ENCODE peak calls at places on chromosomes 3 and 15, in ten cellular contexts. One of them, this sample, is unnamed.

GRCh38 chr15:87777054-87777498 is 479.5 kb downstream of the NTRK3 start:
- DNase-seq in left lung: no peak
- DNase-seq in HFF-Myc: peak
- DNase-seq in RWPE1: no peak
- DNase-seq in heart right ventricle: no peak
- DNase-seq in breast epithelium: no peak
- DNase-seq in CD8-positive, alpha-beta T cell: no peak
- DNase-seq in stomach: no peak
- DNase-seq in WERI-Rb-1: no peak
- DNase-seq in H9: no peak
- DNase-seq in this sample: no peak

GRCh38 chr3:125123455-125123854 is 67.7 kb upstream of the HEG1 start:
- DNase-seq in left lung: no peak
- DNase-seq in breast epithelium: no peak
- DNase-seq in stomach: no peak
- DNase-seq in WERI-Rb-1: no peak
- DNase-seq in heart right ventricle: no peak
- DNase-seq in CD8-positive, alpha-beta T cell: no peak
- DNase-seq in HFF-Myc: no peak
- DNase-seq in H9: no peak
- DNase-seq in RWPE1: no peak
- DNase-seq in this sample: no peak

GRCh38 chr15:43912991-43913927 is 86.5 kb downstream of the WDR76 start:
- DNase-seq in CD8-positive, alpha-beta T cell: no peak
- DNase-seq in heart right ventricle: no peak
- DNase-seq in breast epithelium: no peak
- DNase-seq in HFF-Myc: peak
- DNase-seq in WERI-Rb-1: no peak
- DNase-seq in RWPE1: peak
- DNase-seq in H9: no peak
- DNase-seq in stomach: no peak
- DNase-seq in left lung: no peak
- DNase-seq in this sample: no peak

GRCh38 chr3:197168063-197168462 is 130.3 kb downstream of the DLG1 start:
- DNase-seq in stomach: no peak
- DNase-seq in breast epithelium: no peak
- DNase-seq in WERI-Rb-1: no peak
- DNase-seq in RWPE1: no peak
- DNase-seq in H9: no peak
- DNase-seq in left lung: no peak
- DNase-seq in CD8-positive, alpha-beta T cell: no peak
- DNase-seq in HFF-Myc: no peak
- DNase-seq in heart right ventricle: no peak
- DNase-seq in this sample: no peak

GRCh38 chr3:107992976-107993684 is 97.7 kb downstream of the CD47 start:
- DNase-seq in H9: no peak
- DNase-seq in left lung: no peak
- DNase-seq in stomach: no peak
- DNase-seq in CD8-positive, alpha-beta T cell: no peak
- DNase-seq in WERI-Rb-1: no peak
- DNase-seq in breast epithelium: no peak
- DNase-seq in heart right ventricle: no peak
- DNase-seq in RWPE1: peak
- DNase-seq in HFF-Myc: no peak
- DNase-seq in this sample: no peak

GRCh38 chr15:38300395-38300794 is 47.8 kb downstream of the SPRED1 start:
- DNase-seq in left lung: no peak
- DNase-seq in heart right ventricle: no peak
- DNase-seq in breast epithelium: no peak
- DNase-seq in HFF-Myc: no peak
- DNase-seq in CD8-positive, alpha-beta T cell: no peak
- DNase-seq in WERI-Rb-1: no peak
- DNase-seq in stomach: no peak
- DNase-seq in RWPE1: peak
- DNase-seq in H9: no peak
- DNase-seq in this sample: no peak

GRCh38 chr3:59733041-59733809 is 683.4 kb upstream of the CFAP20DC start:
- DNase-seq in heart right ventricle: no peak
- DNase-seq in HFF-Myc: no peak
- DNase-seq in CD8-positive, alpha-beta T cell: no peak
- DNase-seq in H9: no peak
- DNase-seq in breast epithelium: no peak
- DNase-seq in WERI-Rb-1: no peak
- DNase-seq in RWPE1: no peak
- DNase-seq in stomach: no peak
- DNase-seq in left lung: no peak
- DNase-seq in this sample: no peak

GRCh38 chr15:44300567-44300966 is 12.0 kb downstream of the GOLM2 start:
- DNase-seq in left lung: no peak
- DNase-seq in heart right ventricle: no peak
- DNase-seq in breast epithelium: no peak
- DNase-seq in CD8-positive, alpha-beta T cell: no peak
- DNase-seq in H9: no peak
- DNase-seq in HFF-Myc: no peak
- DNase-seq in RWPE1: no peak
- DNase-seq in stomach: no peak
- DNase-seq in WERI-Rb-1: no peak
- DNase-seq in this sample: no peak

GRCh38 chr15:70142322-70143191 is 44.8 kb upstream of the TLE3 start:
- DNase-seq in left lung: no peak
- DNase-seq in HFF-Myc: no peak
- DNase-seq in RWPE1: no peak
- DNase-seq in H9: no peak
- DNase-seq in heart right ventricle: peak
- DNase-seq in breast epithelium: no peak
- DNase-seq in stomach: no peak
- DNase-seq in CD8-positive, alpha-beta T cell: no peak
- DNase-seq in WERI-Rb-1: no peak
- DNase-seq in this sample: peak

GRCh38 chr15:42056934-42057743 is 36.3 kb upstream of the PLA2G4E start:
- DNase-seq in heart right ventricle: peak
- DNase-seq in CD8-positive, alpha-beta T cell: no peak
- DNase-seq in left lung: peak
- DNase-seq in breast epithelium: peak
- DNase-seq in WERI-Rb-1: peak
- DNase-seq in HFF-Myc: no peak
- DNase-seq in stomach: peak
- DNase-seq in H9: peak
- DNase-seq in RWPE1: peak
- DNase-seq in this sample: no peak

GRCh38 chr15:55696221-55696620 is 46.7 kb downstream of the PRTG start:
- DNase-seq in H9: no peak
- DNase-seq in left lung: no peak
- DNase-seq in RWPE1: no peak
- DNase-seq in WERI-Rb-1: no peak
- DNase-seq in HFF-Myc: no peak
- DNase-seq in stomach: no peak
- DNase-seq in breast epithelium: no peak
- DNase-seq in CD8-positive, alpha-beta T cell: no peak
- DNase-seq in heart right ventricle: no peak
- DNase-seq in this sample: no peak

GRCh38 chr3:46168583-46168982 is 39.5 kb downstream of the CCR1 start:
- DNase-seq in CD8-positive, alpha-beta T cell: no peak
- DNase-seq in breast epithelium: no peak
- DNase-seq in stomach: no peak
- DNase-seq in WERI-Rb-1: no peak
- DNase-seq in left lung: no peak
- DNase-seq in heart right ventricle: no peak
- DNase-seq in RWPE1: no peak
- DNase-seq in H9: no peak
- DNase-seq in HFF-Myc: no peak
- DNase-seq in this sample: no peak

GRCh38 chr3:46163551-46163981 is 44.5 kb downstream of the CCR1 start:
- DNase-seq in heart right ventricle: no peak
- DNase-seq in H9: no peak
- DNase-seq in left lung: no peak
- DNase-seq in RWPE1: peak
- DNase-seq in WERI-Rb-1: no peak
- DNase-seq in breast epithelium: no peak
- DNase-seq in CD8-positive, alpha-beta T cell: no peak
- DNase-seq in stomach: no peak
- DNase-seq in HFF-Myc: no peak
- DNase-seq in this sample: no peak

DNA sequence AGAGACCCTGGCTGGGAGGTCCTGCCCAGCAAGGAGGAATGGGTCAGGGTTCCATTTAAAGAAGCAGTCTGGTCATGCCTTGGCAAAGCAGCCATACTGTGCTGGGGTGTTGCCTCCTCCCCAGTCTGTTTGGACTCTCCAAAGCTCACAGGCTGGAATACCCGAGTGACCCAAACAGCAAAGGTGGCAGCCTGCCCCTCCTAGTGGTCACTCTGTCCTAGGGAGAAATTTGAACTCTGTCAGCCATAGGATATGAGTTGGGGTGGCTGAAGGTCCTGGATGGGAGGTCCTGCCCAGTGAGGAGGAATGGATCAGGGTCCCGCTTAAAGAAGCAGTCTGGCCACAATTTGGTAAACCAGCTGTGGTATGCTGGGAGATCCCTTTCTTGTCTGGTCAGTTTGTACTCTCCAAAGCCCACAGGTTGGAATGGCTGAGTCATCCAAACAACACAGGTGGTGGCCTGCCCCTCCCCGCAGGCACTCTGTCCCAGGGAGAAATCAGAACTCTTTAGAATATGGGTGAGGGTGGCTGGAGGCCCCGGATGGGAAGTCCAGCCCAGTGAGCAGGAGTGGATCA is 45.0 kb downstream of the CCR1 start:
- DNase-seq in left lung: peak
- DNase-seq in breast epithelium: no peak
- DNase-seq in H9: peak
- DNase-seq in RWPE1: peak
- DNase-seq in CD8-positive, alpha-beta T cell: no peak
- DNase-seq in heart right ventricle: no peak
- DNase-seq in stomach: no peak
- DNase-seq in WERI-Rb-1: no peak
- DNase-seq in HFF-Myc: no peak
- DNase-seq in this sample: no peak
- TF ChIP-seq CTCF in left lung: no peak
- TF ChIP-seq CTCF in breast epithelium: no peak
- TF ChIP-seq CTCF in H9: peak
- TF ChIP-seq CTCF in RWPE1: no peak
- TF ChIP-seq CTCF in CD8-positive, alpha-beta T cell: no peak
- TF ChIP-seq CTCF in heart right ventricle: no peak
- TF ChIP-seq CTCF in stomach: no peak
- TF ChIP-seq CTCF in WERI-Rb-1: no peak
- TF ChIP-seq CTCF in HFF-Myc: no peak
- TF ChIP-seq CTCF in this sample: no peak

DNA sequence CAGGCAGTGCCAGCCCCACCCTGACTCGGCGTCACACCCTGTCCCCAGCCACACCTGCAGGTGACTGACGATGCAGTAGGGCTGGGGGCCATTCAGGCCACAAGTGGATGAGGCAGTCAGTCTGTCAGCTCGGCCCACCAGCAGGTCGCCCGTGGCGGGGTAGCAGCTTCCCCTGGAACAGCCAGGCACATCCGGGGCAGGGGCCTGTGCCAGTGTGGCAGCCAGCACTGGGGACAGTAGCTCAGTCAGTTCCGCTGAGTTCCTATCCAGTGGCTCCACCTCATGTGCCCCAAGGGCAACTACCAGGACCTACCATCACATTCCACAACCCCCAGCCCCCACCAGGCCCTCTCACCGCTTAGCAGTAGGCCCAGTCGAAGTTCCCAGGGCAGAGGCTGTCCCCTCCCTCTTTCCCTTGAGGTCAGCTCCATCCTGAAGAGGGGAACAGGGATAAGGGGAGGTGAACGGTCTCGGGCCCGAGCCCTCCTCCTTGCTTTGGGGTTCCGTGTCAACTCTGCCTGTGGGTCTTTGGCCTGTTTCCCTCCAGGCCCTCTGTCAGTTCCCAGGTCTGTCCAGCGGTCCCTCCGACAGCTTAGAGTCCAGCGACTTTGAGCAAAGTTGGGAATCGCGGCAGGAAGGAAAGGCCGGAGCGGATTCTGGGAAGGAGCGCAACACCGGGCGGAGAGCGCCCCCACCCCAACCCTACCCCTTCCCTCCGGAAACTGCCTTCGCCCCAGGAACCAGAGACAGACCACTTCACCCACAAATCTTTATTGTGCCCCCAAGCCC is at the start of gene LAMB2:
- DNase-seq in RWPE1: no peak
- DNase-seq in left lung: peak
- DNase-seq in HFF-Myc: peak
- DNase-seq in stomach: peak
- DNase-seq in breast epithelium: peak
- DNase-seq in H9: peak
- DNase-seq in WERI-Rb-1: peak
- DNase-seq in heart right ventricle: peak
- DNase-seq in CD8-positive, alpha-beta T cell: no peak
- DNase-seq in this sample: peak
- TF ChIP-seq CTCF in RWPE1: no peak
- TF ChIP-seq CTCF in left lung: no peak
- TF ChIP-seq CTCF in HFF-Myc: peak
- TF ChIP-seq CTCF in stomach: no peak
- TF ChIP-seq CTCF in breast epithelium: no peak
- TF ChIP-seq CTCF in H9: peak
- TF ChIP-seq CTCF in WERI-Rb-1: peak
- TF ChIP-seq CTCF in heart right ventricle: no peak
- TF ChIP-seq CTCF in CD8-positive, alpha-beta T cell: no peak
- TF ChIP-seq CTCF in this sample: no peak

DNA sequence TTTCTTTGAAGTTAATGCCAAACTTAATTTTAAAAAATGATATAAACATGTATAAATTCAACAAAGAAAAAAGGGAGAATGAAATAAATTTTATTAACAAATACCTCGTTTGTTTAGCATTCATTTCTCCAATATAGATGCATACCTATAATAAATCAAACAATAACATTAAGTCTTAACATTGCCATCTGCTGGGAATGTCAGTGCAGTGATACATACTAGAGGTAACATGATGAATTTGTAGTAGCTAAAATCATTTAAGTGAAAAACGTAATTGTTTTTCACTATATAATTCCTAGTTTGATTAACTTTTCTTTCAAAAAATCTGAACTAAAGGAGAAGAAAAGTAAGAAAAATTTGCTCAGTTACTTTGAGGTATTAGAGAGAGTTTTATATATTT is 340.2 kb upstream of the CBLB start:
- DNase-seq in breast epithelium: no peak
- DNase-seq in WERI-Rb-1: no peak
- DNase-seq in H9: no peak
- DNase-seq in left lung: no peak
- DNase-seq in CD8-positive, alpha-beta T cell: no peak
- DNase-seq in HFF-Myc: no peak
- DNase-seq in stomach: no peak
- DNase-seq in heart right ventricle: no peak
- DNase-seq in RWPE1: no peak
- DNase-seq in this sample: no peak
- TF ChIP-seq CTCF in breast epithelium: no peak
- TF ChIP-seq CTCF in WERI-Rb-1: no peak
- TF ChIP-seq CTCF in H9: peak
- TF ChIP-seq CTCF in left lung: no peak
- TF ChIP-seq CTCF in CD8-positive, alpha-beta T cell: peak
- TF ChIP-seq CTCF in HFF-Myc: no peak
- TF ChIP-seq CTCF in stomach: no peak
- TF ChIP-seq CTCF in heart right ventricle: no peak
- TF ChIP-seq CTCF in RWPE1: peak
- TF ChIP-seq CTCF in this sample: no peak

DNA sequence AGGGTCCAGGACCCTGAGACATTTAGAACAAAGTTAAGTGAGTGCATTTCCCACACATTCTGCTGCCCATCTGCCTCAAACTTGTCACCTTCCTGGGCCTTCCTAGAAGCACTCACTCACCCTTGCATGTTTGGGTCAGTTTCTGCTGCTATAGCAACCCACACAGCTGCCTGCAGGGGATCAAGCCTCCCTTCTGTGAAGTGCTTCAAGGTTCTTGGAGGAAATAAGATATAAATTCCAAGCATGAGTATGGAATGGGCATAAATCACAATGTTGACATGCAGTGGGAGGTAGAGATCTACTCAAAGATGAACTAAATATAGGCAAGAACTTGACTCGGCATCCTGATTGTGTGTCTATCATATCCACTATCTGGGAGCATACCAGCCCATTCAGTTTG is 140.4 kb downstream of the SLC9A9 start:
- DNase-seq in heart right ventricle: no peak
- DNase-seq in H9: no peak
- DNase-seq in breast epithelium: no peak
- DNase-seq in CD8-positive, alpha-beta T cell: no peak
- DNase-seq in stomach: no peak
- DNase-seq in HFF-Myc: peak
- DNase-seq in left lung: no peak
- DNase-seq in RWPE1: no peak
- DNase-seq in WERI-Rb-1: no peak
- DNase-seq in this sample: no peak
- TF ChIP-seq CTCF in heart right ventricle: no peak
- TF ChIP-seq CTCF in H9: no peak
- TF ChIP-seq CTCF in breast epithelium: no peak
- TF ChIP-seq CTCF in CD8-positive, alpha-beta T cell: no peak
- TF ChIP-seq CTCF in stomach: no peak
- TF ChIP-seq CTCF in HFF-Myc: no peak
- TF ChIP-seq CTCF in left lung: no peak
- TF ChIP-seq CTCF in RWPE1: no peak
- TF ChIP-seq CTCF in WERI-Rb-1: no peak
- TF ChIP-seq CTCF in this sample: no peak